ENCODE peak calls at places on chromosome 10, in nine cellular contexts. J is RKO; U is ecto neural progenitor cell; I is activated T-helper 1 cell treated with Interleukin-2 at 50 U/mL for 16 hours; Z is activated effector memory CD4-positive, alpha-beta T cell treated with Interleukin-2 at 50 U/mL for 16 hours; C is hypothalamus; H is GM23338; K is GM12878; L is type B pancreatic cell. G is an unnamed sample.
A peak's percentile ranks its signal among the peaks of the same experiment; 100 is the strongest.

GRCh38 chr10:58209669-58210068 is 58.0 kb downstream of the IPMK start:
- DNase-seq in H (no peak), L (no peak), U (no peak), Z (no peak), J (no peak), C (no peak), K (no peak), I (no peak), G (no peak)

GRCh38 chr10:95814011-95814727 is 58.2 kb downstream of the ENTPD1 start:
- DNase-seq in C (no peak), U (no peak), J (no peak), K (no peak), L (no peak), I (no peak), Z (no peak), H (peak; percentile 30), G (no peak)

GRCh38 chr10:91210014-91210413 is 10.4 kb upstream of the PCGF5 start:
- DNase-seq in Z (no peak), K (no peak), H (no peak), J (no peak), I (no peak), U (no peak), C (no peak), L (no peak), G (no peak)

GRCh38 chr10:86163522-86164215 is 202.9 kb downstream of the GRID1 start:
- DNase-seq in K (no peak), C (no peak), Z (no peak), U (no peak), L (no peak), J (no peak), H (no peak), I (no peak), G (no peak)

GRCh38 chr10:6068006-6068405 is 5.8 kb upstream of the IL2RA start:
- DNase-seq in J (no peak), I (no peak), U (no peak), C (no peak), Z (no peak), H (no peak), K (no peak), L (no peak), G (no peak)

GRCh38 chr10:48574817-48575380 is 30.0 kb downstream of the ARHGAP22 start:
- DNase-seq in J (no peak), L (no peak), C (no peak), I (no peak), Z (no peak), U (no peak), H (no peak), K (no peak), G (no peak)

GRCh38 chr10:123249894-123250293 is 95.7 kb downstream of the BUB3 start:
- DNase-seq in U (no peak), L (no peak), Z (no peak), I (no peak), H (no peak), K (no peak), C (no peak), J (no peak), G (no peak)

GRCh38 chr10:5484205-5484604 is 15.2 kb downstream of the CALML5 start:
- DNase-seq in U (no peak), C (no peak), J (peak; percentile 75), K (no peak), H (no peak), Z (no peak), L (no peak), I (no peak), G (no peak)

GRCh38 chr10:809671-810350 is 120.3 kb upstream of the DIP2C start:
- DNase-seq in U (no peak), H (no peak), C (no peak), J (no peak), L (no peak), K (no peak), Z (no peak), I (no peak), G (no peak)

GRCh38 chr10:101558671-101559595 is 29.1 kb downstream of the POLL start:
- DNase-seq in C (no peak), I (no peak), U (no peak), K (no peak), Z (no peak), L (peak; percentile 42), H (no peak), J (no peak), G (no peak)

GRCh38 chr10:123475466-123475865 is 190.7 kb upstream of the GPR26 start:
- DNase-seq in C (no peak), Z (no peak), J (no peak), U (no peak), H (no peak), K (no peak), L (no peak), I (no peak), G (no peak)

GRCh38 chr10:27088263-27089044 is 11.8 kb downstream of the ANKRD26 start:
- DNase-seq in H (no peak), I (no peak), L (no peak), J (no peak), Z (no peak), U (no peak), C (no peak), K (no peak), G (no peak)

G was measured in central memory CD8-positive, alpha-beta T cell.